ENCODE peak calls at places on chromosomes 11 and 22, in ten cellular contexts. K is stimulated activated naive CD4-positive, alpha-beta T cell treated with Interleukin-2 at 50 U/mL for 16 hours; J is H9; L is occipital lobe; F is tibial nerve; Z is non-pigmented ciliary epithelial cell; R is HT1080; B is heart right ventricle; E is right lobe of liver; T is GM12878. A is an unnamed sample.
A peak's percentile ranks its signal among the peaks of the same experiment; 100 is the strongest.

GRCh38 chr11:117314840-117315239 is 1.2 kb downstream of the BACE1 start:
- DNase-seq in K (no peak), J (no peak), L (no peak), F (no peak), Z (no peak), R (no peak), B (no peak), E (no peak), T (no peak), A (no peak)

GRCh38 chr22:41256254-41256897 is 15.6 kb upstream of the CHADL start:
- DNase-seq in K (no peak), J (no peak), L (no peak), F (no peak), Z (peak; percentile 15), R (peak; percentile 53), B (no peak), E (no peak), T (no peak), A (no peak)

GRCh38 chr11:22634897-22635629 is 9.4 kb upstream of the FANCF start:
- DNase-seq in K (no peak), J (peak; percentile 72), L (no peak), F (no peak), Z (no peak), R (peak; percentile 15), B (no peak), E (peak; percentile 55), T (no peak), A (no peak)

GRCh38 chr22:46104881-46105493 is 45.3 kb upstream of the PPARA start:
- DNase-seq in K (no peak), J (no peak), L (no peak), F (no peak), Z (no peak), R (no peak), B (no peak), E (no peak), T (no peak), A (no peak)

GRCh38 chr11:32435152-32435480 is 223 bp downstream of the WT1 start:
- DNase-seq in K (no peak), J (no peak), L (no peak), F (no peak), Z (no peak), R (peak; percentile 18), B (no peak), E (no peak), T (no peak), A (no peak)

GRCh38 chr11:129364143-129364654 is 11.4 kb upstream of the BARX2 start:
- DNase-seq in K (peak; percentile 58), J (peak; percentile 94), L (peak; percentile 57), F (peak; percentile 51), Z (peak; percentile 60), R (peak; percentile 78), B (peak; percentile 69), E (peak; percentile 84), T (peak; percentile 45), A (peak; percentile 68)

GRCh38 chr11:82675838-82676237 is 57.8 kb downstream of the FAM181B start:
- DNase-seq in K (no peak), J (peak; percentile 85), L (no peak), F (no peak), Z (no peak), R (no peak), B (no peak), E (no peak), T (no peak), A (no peak)

GRCh38 chr11:34345991-34346480 is 11.8 kb downstream of the ABTB2 start:
- DNase-seq in K (no peak), J (no peak), L (no peak), F (no peak), Z (no peak), R (no peak), B (peak; percentile 67), E (no peak), T (no peak), A (no peak)

GRCh38 chr22:50179937-50180726 is 5.6 kb upstream of the TRABD start:
- DNase-seq in K (no peak), J (no peak), L (no peak), F (no peak), Z (no peak), R (no peak), B (no peak), E (no peak), T (no peak), A (no peak)

GRCh38 chr22:47301820-47302475 is 539.5 kb downstream of the TBC1D22A start:
- DNase-seq in K (no peak), J (no peak), L (no peak), F (no peak), Z (no peak), R (no peak), B (no peak), E (no peak), T (no peak), A (no peak)

GRCh38 chr11:131690362-131690761 is 319.9 kb downstream of the NTM start:
- DNase-seq in K (no peak), J (no peak), L (no peak), F (no peak), Z (no peak), R (no peak), B (no peak), E (no peak), T (no peak), A (no peak)

GRCh38 chr11:72236774-72237111 is 7.2 kb downstream of the PHOX2A start:
- DNase-seq in K (no peak), J (no peak), L (no peak), F (no peak), Z (no peak), R (no peak), B (no peak), E (no peak), T (no peak), A (no peak)

A was measured in stimulated activated naive B cell treated with anti-CD40 and anti-IgM and Interleukin-4, amounts not matched to agents 10 μg/mL and 1 μg/mL and 100 μg/mL, for 72 hours.